ENCODE peak calls at places on chromosome 7, in seven cellular contexts. P, K, I, E, R, Y and U are unnamed samples.

GRCh38 chr7:5773661-5774086 is 7.8 kb downstream of the RNF216 start:
- DNase-seq in Y (peak), I (peak), E (peak), R (no peak), P (no peak), K (no peak), U (no peak)

GRCh38 chr7:83663131-83663530 is 14.2 kb upstream of the SEMA3E start:
- DNase-seq in E (no peak), R (no peak), K (no peak), P (no peak), Y (no peak), I (no peak), U (no peak)

GRCh38 chr7:150986099-150986512 is 4.7 kb upstream of the NOS3 start:
- DNase-seq in P (peak), K (peak), Y (peak), R (peak), E (peak), I (no peak), U (no peak)

GRCh38 chr7:133481676-133482075 is 228.8 kb downstream of the EXOC4 start:
- DNase-seq in K (no peak), Y (peak), P (no peak), I (no peak), E (peak), R (no peak), U (no peak)

GRCh38 chr7:37411444-37412034 is 37.1 kb downstream of the ELMO1 start:
- DNase-seq in E (no peak), P (no peak), I (no peak), K (no peak), Y (no peak), R (no peak), U (no peak)

GRCh38 chr7:104207348-104207730 is 474 bp downstream of the ORC5 start:
- DNase-seq in P (no peak), R (no peak), E (peak), K (no peak), I (no peak), Y (no peak), U (no peak)

GRCh38 chr7:68470836-68471235 is 1127.4 kb upstream of the AUTS2 start:
- DNase-seq in K (no peak), I (no peak), E (peak), R (no peak), Y (no peak), P (no peak), U (no peak)

GRCh38 chr7:116672596-116673503 is 854 bp downstream of the MET start:
- DNase-seq in P (peak), K (peak), I (no peak), R (peak), E (peak), Y (peak), U (peak)

GRCh38 chr7:147298611-147299043 is 1182.0 kb downstream of the CNTNAP2 start:
- DNase-seq in Y (peak), P (no peak), I (no peak), R (no peak), K (no peak), E (no peak), U (no peak)

GRCh38 chr7:74656911-74657691 is 417 bp upstream of the GTF2I start:
- DNase-seq in R (peak), I (peak), K (peak), E (peak), P (peak), Y (peak), U (peak)

GRCh38 chr7:26457702-26458327 is 166.2 kb downstream of the SNX10 start:
- DNase-seq in I (no peak), E (no peak), Y (no peak), K (no peak), P (no peak), R (no peak), U (no peak)

GRCh38 chr7:26705567-26705966 is 158.8 kb downstream of the SKAP2 start:
- DNase-seq in I (no peak), R (no peak), Y (peak), P (no peak), E (peak), K (no peak), U (no peak)

GRCh38 chr7:41403291-41403690 is 299.6 kb downstream of the INHBA start:
- DNase-seq in K (no peak), I (no peak), R (no peak), E (no peak), P (no peak), Y (no peak), U (no peak)

GRCh38 chr7:145692237-145692950 is 424.2 kb upstream of the CNTNAP2 start:
- DNase-seq in Y (peak), K (no peak), P (no peak), R (no peak), E (no peak), I (no peak), U (no peak)

GRCh38 chr7:148274118-148274517 is 316.4 kb upstream of the C7orf33 start:
- DNase-seq in P (no peak), Y (no peak), R (no peak), I (no peak), K (no peak), E (no peak), U (no peak)

GRCh38 chr7:143975617-143976016 is 21.0 kb downstream of the OR2F1 start:
- DNase-seq in E (no peak), K (no peak), I (no peak), Y (no peak), R (no peak), P (no peak), U (no peak)

GRCh38 chr7:73909051-73909941 is 48.3 kb downstream of the TMEM270 start:
- DNase-seq in E (no peak), K (no peak), P (no peak), Y (no peak), I (peak), R (no peak), U (no peak)

GRCh38 chr7:119270045-119270464 is 1002.9 kb upstream of the KCND2 start:
- DNase-seq in E (peak), P (no peak), I (peak), K (peak), Y (peak), R (peak), U (peak)

GRCh38 chr7:40747856-40748255 is 613.1 kb downstream of the SUGCT start:
- DNase-seq in R (no peak), P (no peak), K (no peak), E (peak), I (no peak), Y (no peak), U (no peak)

GRCh38 chr7:148545172-148545571 is 45.4 kb upstream of the C7orf33 start:
- DNase-seq in K (no peak), R (no peak), Y (no peak), P (no peak), E (no peak), I (no peak), U (no peak)

GRCh38 chr7:116316838-116317612 is 106.7 kb downstream of the TES start:
- DNase-seq in E (peak), I (no peak), R (no peak), P (peak), Y (peak), K (peak), U (no peak)

GRCh38 chr7:20786421-20786778 is 286 bp downstream of the SP8 start:
- DNase-seq in I (no peak), R (no peak), K (no peak), E (no peak), P (no peak), Y (no peak), U (no peak)

GRCh38 chr7:159020987-159021386 is 123.7 kb downstream of the VIPR2 start:
- DNase-seq in P (no peak), R (no peak), K (no peak), E (no peak), I (no peak), Y (no peak), U (no peak)

GRCh38 chr7:133429371-133429770 is 176.5 kb downstream of the EXOC4 start:
- DNase-seq in I (no peak), Y (no peak), P (no peak), K (no peak), E (no peak), R (no peak), U (no peak)

GRCh38 chr7:98202367-98203195 is 8.7 kb upstream of the BHLHA15 start:
- DNase-seq in E (no peak), P (no peak), I (peak), K (no peak), Y (no peak), R (peak), U (no peak)

GRCh38 chr7:111074071-111074771 is 16.7 kb upstream of the LRRN3 start:
- DNase-seq in Y (no peak), E (no peak), R (no peak), P (no peak), K (no peak), I (no peak), U (no peak)

GRCh38 chr7:137996386-137996851 is 5.5 kb downstream of the CREB3L2 start:
- DNase-seq in Y (no peak), P (peak), R (no peak), I (peak), K (no peak), E (no peak), U (no peak)

GRCh38 chr7:71409550-71410157 is 277.7 kb downstream of the GALNT17 start:
- DNase-seq in P (no peak), Y (no peak), K (no peak), I (no peak), E (no peak), R (no peak), U (no peak)

GRCh38 chr7:47806701-47807103 is 141.6 kb downstream of the PKD1L1 start:
- DNase-seq in P (no peak), K (peak), E (peak), Y (no peak), I (no peak), R (no peak), U (no peak)

GRCh38 chr7:92766461-92767003 is 69.8 kb downstream of the CDK6 start:
- DNase-seq in I (no peak), K (peak), E (peak), P (no peak), R (no peak), Y (peak), U (no peak)

GRCh38 chr7:131562941-131563340 is 6.5 kb upstream of the PODXL start:
- DNase-seq in E (no peak), I (no peak), R (no peak), Y (no peak), K (no peak), P (no peak), U (no peak)

DNA sequence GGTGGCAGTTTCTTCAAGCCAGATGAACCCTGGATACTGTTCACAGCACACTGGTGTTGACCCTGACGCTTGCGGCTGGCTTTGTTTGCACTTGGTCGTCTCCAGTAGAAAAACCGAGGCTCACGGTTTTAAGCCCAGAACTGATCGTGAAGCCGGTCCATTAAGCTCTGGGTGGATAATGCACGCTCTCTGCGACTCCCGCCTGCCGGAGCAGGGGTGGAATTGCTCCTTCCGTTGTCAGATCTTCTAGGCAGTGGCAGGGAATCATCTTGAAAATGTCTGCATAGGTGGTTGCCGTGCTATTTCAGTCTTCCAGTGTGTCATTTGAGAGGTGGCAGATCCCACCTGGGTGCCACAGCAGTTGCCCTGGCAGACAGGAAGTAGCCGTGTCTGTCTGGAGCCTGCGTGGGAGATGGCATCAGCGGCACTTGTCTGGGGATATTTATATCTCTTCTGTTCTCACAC is 35.9 kb upstream of the AP5Z1 start:
- DNase-seq in R (no peak), Y (peak), E (peak), K (no peak), I (no peak), P (peak), U (no peak)
- TF ChIP-seq CTCF in R (peak), Y (peak), E (peak), K (peak), I (no peak), P (peak), U (no peak)

GRCh38 chr7:51591223-51591622 is 274.6 kb upstream of the COBL start:
- DNase-seq in P (no peak), E (no peak), K (no peak), I (no peak), R (no peak), Y (no peak), U (no peak)
- H3K27ac ChIP-seq in P (no peak), E (no peak), K (no peak), I (no peak), R (no peak), Y (peak), U (no peak)

GRCh38 chr7:1667566-1668485 is 2.3 kb upstream of the ELFN1 start:
- DNase-seq in E (peak), Y (peak), K (no peak), P (peak), R (no peak), I (no peak), U (no peak)

GRCh38 chr7:1664711-1665591 is 5.1 kb upstream of the ELFN1 start:
- DNase-seq in P (peak), I (peak), E (peak), Y (peak), R (peak), K (peak), U (no peak)

GRCh38 chr7:1666779-1667565 is 3.1 kb upstream of the ELFN1 start:
- DNase-seq in I (no peak), Y (peak), K (no peak), R (no peak), P (peak), E (peak), U (peak)

GRCh38 chr7:1665721-1666250 is 4.3 kb upstream of the ELFN1 start:
- DNase-seq in I (peak), R (no peak), K (no peak), Y (peak), E (peak), P (peak), U (peak)

GRCh38 chr7:1666251-1666778 is 3.8 kb upstream of the ELFN1 start:
- DNase-seq in P (peak), E (peak), R (no peak), K (no peak), I (no peak), Y (peak), U (peak)
- H3K4me3 ChIP-seq in P (peak), E (no peak), R (peak), K (peak), I (no peak), Y (peak), U (peak)

GRCh38 chr7:31398815-31399214 is 58.3 kb upstream of the NEUROD6 start:
- DNase-seq in P (no peak), R (no peak), E (no peak), K (no peak), Y (no peak), I (no peak), U (no peak)
- TF ChIP-seq CTCF in P (no peak), R (no peak), E (no peak), K (no peak), Y (no peak), I (no peak), U (no peak)

GRCh38 chr7:44604941-44605340 is 1.5 kb upstream of the OGDH start:
- DNase-seq in I (peak), P (no peak), R (no peak), E (no peak), Y (no peak), K (no peak), U (no peak)

GRCh38 chr7:44599222-44599621 is 7.2 kb upstream of the OGDH start:
- DNase-seq in I (no peak), E (no peak), K (no peak), R (no peak), Y (no peak), P (no peak), U (no peak)

GRCh38 chr7:44606341-44607140 is at the start of gene OGDH:
- DNase-seq in K (peak), I (peak), R (peak), P (peak), E (peak), Y (peak), U (peak)

GRCh38 chr7:44603208-44603607 is 3.2 kb upstream of the OGDH start:
- DNase-seq in K (no peak), P (no peak), I (no peak), Y (no peak), R (no peak), E (no peak), U (no peak)

GRCh38 chr7:44602576-44602910 is 3.9 kb upstream of the OGDH start:
- DNase-seq in P (no peak), Y (no peak), I (no peak), K (no peak), E (no peak), R (no peak), U (no peak)
- H3K27ac ChIP-seq in P (no peak), Y (no peak), I (no peak), K (no peak), E (no peak), R (no peak), U (no peak)